ENCODE peak calls at places on chromosomes 4 and X, in ten cellular contexts. U, S, Z, N, A, X, C, O, D and P are unnamed samples.
A peak's percentile ranks its signal among the peaks of the same experiment; 100 is the strongest.

GRCh38 chrX:17376381-17377046 is 1.5 kb downstream of the NHS start:
- DNase-seq in U (no peak), S (peak; percentile 3), Z (no peak), N (peak; percentile 29), A (peak; percentile 9), X (no peak), C (no peak), O (no peak), D (no peak), P (no peak)

GRCh38 chr4:2390780-2391490 is 27.5 kb downstream of the ZFYVE28 start:
- DNase-seq in U (no peak), S (no peak), Z (no peak), N (no peak), A (no peak), X (no peak), C (no peak), O (no peak), D (no peak), P (no peak)

GRCh38 chrX:152601848-152602616 is 35.7 kb upstream of the GABRQ start:
- DNase-seq in U (no peak), S (no peak), Z (no peak), N (no peak), A (peak; percentile 12), X (no peak), C (peak; percentile 46), O (no peak), D (peak; percentile 5), P (no peak)

GRCh38 chrX:127187095-127187494 is 367.6 kb downstream of the PRR32 start:
- DNase-seq in U (no peak), S (no peak), Z (no peak), N (no peak), A (no peak), X (no peak), C (no peak), O (no peak), D (no peak), P (no peak)

GRCh38 chr4:10239982-10240654 is 123.5 kb upstream of the WDR1 start:
- DNase-seq in U (no peak), S (no peak), Z (no peak), N (peak; percentile 0), A (no peak), X (peak; percentile 18), C (peak; percentile 0), O (no peak), D (no peak), P (no peak)

GRCh38 chrX:153517941-153518834 is 746 bp downstream of the ATP2B3 start:
- DNase-seq in U (no peak), S (no peak), Z (no peak), N (no peak), A (no peak), X (no peak), C (no peak), O (no peak), D (no peak), P (no peak)

GRCh38 chrX:2425281-2426071 is 75.3 kb downstream of the DHRSX start:
- DNase-seq in U (no peak), S (no peak), Z (no peak), N (no peak), A (no peak), X (no peak), C (no peak), O (no peak), D (no peak), P (no peak)

GRCh38 chrX:132209527-132209926 is 9.7 kb downstream of the RAP2C start:
- DNase-seq in U (peak; percentile 65), S (no peak), Z (no peak), N (no peak), A (peak; percentile 45), X (no peak), C (no peak), O (no peak), D (no peak), P (no peak)

GRCh38 chr4:66489783-66490452 is 819.6 kb upstream of the EPHA5 start:
- DNase-seq in U (peak; percentile 4), S (no peak), Z (no peak), N (peak; percentile 7), A (peak; percentile 79), X (no peak), C (no peak), O (no peak), D (no peak), P (no peak)

GRCh38 chr4:159926871-159927270 is 824.0 kb downstream of the RAPGEF2 start:
- DNase-seq in U (no peak), S (no peak), Z (no peak), N (no peak), A (peak; percentile 45), X (no peak), C (no peak), O (no peak), D (no peak), P (no peak)

GRCh38 chrX:29229802-29230201 is 642.6 kb downstream of the IL1RAPL1 start:
- DNase-seq in U (no peak), S (no peak), Z (no peak), N (no peak), A (peak; percentile 42), X (no peak), C (no peak), O (no peak), D (no peak), P (no peak)

GRCh38 chrX:97026406-97026805 is 142.7 kb downstream of the RPA4 start:
- DNase-seq in U (no peak), S (no peak), Z (no peak), N (no peak), A (no peak), X (no peak), C (peak; percentile 2), O (peak; percentile 1), D (no peak), P (no peak)

GRCh38 chr4:115110191-115111166 is 2.9 kb downstream of the NDST4 start:
- DNase-seq in U (peak; percentile 19), S (no peak), Z (no peak), N (no peak), A (peak; percentile 20), X (no peak), C (no peak), O (peak; percentile 43), D (no peak), P (no peak)

GRCh38 chr4:12723849-12724447 is 760.2 kb downstream of the RAB28 start:
- DNase-seq in U (no peak), S (no peak), Z (no peak), N (no peak), A (no peak), X (no peak), C (no peak), O (no peak), D (no peak), P (no peak)